ENCODE peak calls at places on chromosomes 1 and 21, in eight cellular contexts. O is upper lobe of right lung; T is CD8-positive, alpha-beta T cell; J is coronary artery; Z is left ventricle myocardium inferior; W is SJSA1; V is thyroid gland; P is GM23248. Y is an unnamed sample.

GRCh38 chr1:43704838-43705237 is 2.5 kb upstream of the ST3GAL3 start:
- DNase-seq in V (no peak), Z (no peak), O (no peak), W (no peak), T (no peak), P (peak), J (no peak), Y (no peak)

GRCh38 chr1:222523852-222524251 is 24.1 kb downstream of the HHIPL2 start:
- DNase-seq in V (no peak), W (no peak), O (no peak), Z (no peak), J (no peak), P (peak), T (no peak), Y (no peak)

GRCh38 chr1:154599658-154600057 is 8.3 kb downstream of the ADAR start:
- DNase-seq in W (no peak), T (no peak), J (no peak), Z (no peak), O (no peak), V (no peak), P (peak), Y (peak)

GRCh38 chr1:48617227-48617626 is 145.2 kb upstream of the SPATA6 start:
- DNase-seq in O (no peak), T (no peak), W (no peak), J (no peak), Z (no peak), P (peak), V (no peak), Y (no peak)

GRCh38 chr1:186738896-186739295 is 58.7 kb upstream of the PTGS2 start:
- DNase-seq in T (no peak), Z (no peak), J (no peak), W (no peak), V (no peak), O (no peak), P (no peak), Y (no peak)

GRCh38 chr1:31886866-31887265 is 51.3 kb downstream of the PTP4A2 start:
- DNase-seq in O (no peak), P (peak), V (no peak), Z (no peak), W (no peak), J (no peak), T (no peak), Y (no peak)

GRCh38 chr1:36166938-36167910 is 11.3 kb downstream of the MAP7D1 start:
- DNase-seq in W (no peak), P (peak), T (no peak), Z (no peak), O (no peak), J (no peak), V (no peak), Y (no peak)

GRCh38 chr21:31788581-31788980 is 56.7 kb upstream of the SCAF4 start:
- DNase-seq in J (no peak), O (no peak), T (no peak), V (no peak), W (no peak), Z (no peak), P (no peak), Y (no peak)

GRCh38 chr1:16972210-16972916 is 8.1 kb downstream of the MFAP2 start:
- DNase-seq in Z (no peak), V (no peak), T (no peak), J (no peak), O (no peak), W (peak), P (no peak), Y (no peak)

GRCh38 chr1:147567594-147568381 is 26.5 kb downstream of the BCL9 start:
- DNase-seq in Z (no peak), J (no peak), T (no peak), V (peak), O (no peak), W (no peak), P (no peak), Y (no peak)

GRCh38 chr1:8382608-8383525 is 65.0 kb downstream of the SLC45A1 start:
- DNase-seq in Z (no peak), T (no peak), J (no peak), P (no peak), W (no peak), O (no peak), V (no peak), Y (no peak)
- H3K27ac ChIP-seq in Z (peak), T (no peak), J (peak), P (no peak), W (no peak), O (no peak), V (peak), Y (no peak)

GRCh38 chr1:159896086-159896930 is 3.7 kb downstream of the CFAP45 start:
- DNase-seq in T (no peak), J (no peak), V (no peak), O (no peak), Z (no peak), W (no peak), P (no peak), Y (no peak)
- H3K27ac ChIP-seq in T (no peak), J (peak), V (no peak), O (no peak), Z (peak), W (no peak), P (no peak), Y (no peak)

DNA sequence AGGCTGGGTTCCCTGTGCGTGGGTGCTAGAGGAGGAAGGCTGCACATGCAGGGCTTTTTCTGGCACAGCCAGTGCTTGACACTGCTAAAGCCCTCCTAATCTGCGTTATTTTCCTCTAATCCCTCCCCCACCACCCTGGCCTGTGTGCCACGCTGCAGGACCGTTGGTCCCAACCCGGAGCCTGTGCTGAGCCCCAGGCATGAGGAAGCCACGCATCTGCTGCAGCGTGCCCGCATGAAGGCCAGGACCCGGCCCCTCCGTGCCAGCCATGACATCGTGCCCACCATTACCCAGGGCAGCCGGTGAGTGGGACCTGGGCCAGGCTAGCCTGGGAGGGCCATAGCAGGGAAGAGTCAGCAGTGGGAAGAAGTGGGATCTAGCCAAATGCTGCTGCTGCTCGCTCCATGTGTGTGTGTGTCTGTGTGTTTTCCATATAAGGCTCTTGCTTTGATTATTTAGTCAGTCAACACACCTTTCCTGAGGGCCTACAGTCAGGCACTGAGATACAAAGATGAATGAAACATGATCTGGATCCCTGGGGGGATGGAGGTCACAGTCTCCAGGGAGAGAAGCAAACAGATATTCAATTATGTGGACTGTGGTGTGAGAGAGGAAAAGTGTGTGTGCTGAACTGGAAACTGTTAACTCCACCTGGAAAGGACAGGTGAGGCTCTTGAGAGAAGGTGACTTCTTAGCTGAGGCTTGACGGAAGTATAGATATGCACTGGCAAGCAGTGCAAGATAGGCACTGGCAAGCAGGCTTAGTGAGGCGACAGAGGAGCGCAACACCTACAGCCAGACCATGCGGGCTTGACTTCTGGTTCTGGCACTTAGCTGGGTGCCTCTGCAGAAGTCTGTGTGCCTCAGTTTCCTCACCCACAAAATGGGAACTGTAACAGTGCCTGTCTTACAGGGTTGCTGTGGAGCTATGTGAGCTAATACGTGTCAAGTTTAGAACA is 15.9 kb downstream of the KIAA1614 start:
- DNase-seq in V (peak), W (no peak), Z (no peak), O (no peak), P (no peak), J (no peak), T (no peak), Y (no peak)
- H3K27ac ChIP-seq in V (peak), W (no peak), Z (peak), O (no peak), P (no peak), J (no peak), T (no peak), Y (peak)

GRCh38 chr1:223622132-223622842 is 43.2 kb downstream of the CAPN8 start:
- DNase-seq in T (no peak), J (no peak), Z (no peak), W (no peak), O (no peak), P (no peak), V (no peak), Y (no peak)

GRCh38 chr1:223617671-223618070 is 47.8 kb downstream of the CAPN8 start:
- DNase-seq in O (no peak), V (no peak), Z (no peak), T (no peak), W (no peak), P (no peak), J (no peak), Y (no peak)

GRCh38 chr1:223621312-223621734 is 44.2 kb downstream of the CAPN8 start:
- DNase-seq in T (no peak), J (no peak), W (no peak), O (no peak), P (no peak), Z (no peak), V (no peak), Y (no peak)

GRCh38 chr1:223620297-223620900 is 45.1 kb downstream of the CAPN8 start:
- DNase-seq in Z (no peak), O (no peak), W (no peak), J (no peak), P (peak), V (no peak), T (no peak), Y (no peak)

GRCh38 chr1:223618680-223619079 is 46.8 kb downstream of the CAPN8 start:
- DNase-seq in Z (no peak), J (no peak), P (no peak), O (no peak), V (no peak), T (no peak), W (no peak), Y (no peak)
- H3K27ac ChIP-seq in Z (no peak), J (no peak), P (no peak), O (no peak), V (no peak), T (no peak), W (no peak), Y (no peak)

DNA sequence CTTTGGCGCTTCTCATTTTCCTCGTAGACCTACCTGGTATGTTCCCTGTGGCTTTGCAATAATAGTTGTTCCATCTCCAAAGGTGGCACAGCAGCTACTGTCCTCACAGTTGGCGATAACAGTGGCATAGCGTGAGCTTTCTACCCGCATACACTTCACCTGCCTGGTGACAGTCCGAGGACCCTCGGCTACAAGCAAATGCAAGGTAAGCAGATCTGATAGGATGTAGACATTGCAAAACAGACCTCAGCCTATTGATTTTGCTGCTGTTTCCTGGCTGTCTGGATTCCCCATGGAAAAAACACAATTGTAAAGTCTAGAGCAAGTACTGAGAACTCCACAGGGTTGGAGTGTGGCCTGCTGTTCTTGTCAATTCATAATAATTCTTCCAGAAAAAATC is 78.5 kb downstream of the WDR3 start:
- DNase-seq in W (no peak), O (no peak), V (no peak), J (no peak), Z (no peak), P (no peak), T (no peak), Y (no peak)
- H3K27ac ChIP-seq in W (no peak), O (no peak), V (no peak), J (no peak), Z (no peak), P (no peak), T (no peak), Y (no peak)

GRCh38 chr1:88189525-88189924 is 494.5 kb upstream of the PKN2 start:
- DNase-seq in O (no peak), W (no peak), J (no peak), V (no peak), Z (no peak), T (no peak), P (no peak), Y (no peak)
- H3K27ac ChIP-seq in O (no peak), W (no peak), J (no peak), V (no peak), Z (no peak), T (no peak), P (no peak), Y (no peak)

Y was measured in substantia nigra.